ENCODE peak calls at places on chromosomes 6 and 20, in five cellular contexts. One of them, this sample, is unnamed.

GRCh38 chr20:41133709-41134361 is 3.5 kb upstream of the PLCG1 start:
- DNase-seq in CD4-positive, alpha-beta T cell: no peak
- DNase-seq in A549: no peak
- DNase-seq in nephron progenitor cell: no peak
- DNase-seq in GM12878: peak; percentile 94
- DNase-seq in this sample: no peak

GRCh38 chr20:36881888-36882287 is 6.0 kb downstream of the TLDC2 start:
- DNase-seq in CD4-positive, alpha-beta T cell: no peak
- DNase-seq in A549: no peak
- DNase-seq in nephron progenitor cell: no peak
- DNase-seq in GM12878: no peak
- DNase-seq in this sample: peak; percentile 7

GRCh38 chr6:151068761-151069312 is 170.9 kb upstream of the AKAP12 start:
- DNase-seq in CD4-positive, alpha-beta T cell: no peak
- DNase-seq in A549: no peak
- DNase-seq in nephron progenitor cell: no peak
- DNase-seq in GM12878: no peak
- DNase-seq in this sample: no peak

GRCh38 chr20:40506567-40506966 is 182.5 kb downstream of the MAFB start:
- DNase-seq in CD4-positive, alpha-beta T cell: no peak
- DNase-seq in A549: peak; percentile 60
- DNase-seq in nephron progenitor cell: no peak
- DNase-seq in GM12878: no peak
- DNase-seq in this sample: peak; percentile 88

GRCh38 chr6:100913400-100914276 is 32.5 kb upstream of the ASCC3 start:
- DNase-seq in CD4-positive, alpha-beta T cell: no peak
- DNase-seq in A549: no peak
- DNase-seq in nephron progenitor cell: peak; percentile 13
- DNase-seq in GM12878: no peak
- DNase-seq in this sample: no peak

GRCh38 chr20:58893355-58894151 is 41.0 kb downstream of the GNAS start:
- DNase-seq in CD4-positive, alpha-beta T cell: no peak
- DNase-seq in A549: no peak
- DNase-seq in nephron progenitor cell: no peak
- DNase-seq in GM12878: no peak
- DNase-seq in this sample: no peak

GRCh38 chr20:2986466-2986865 is 57.0 kb upstream of the GNRH2 start:
- DNase-seq in CD4-positive, alpha-beta T cell: no peak
- DNase-seq in A549: no peak
- DNase-seq in nephron progenitor cell: no peak
- DNase-seq in GM12878: no peak
- DNase-seq in this sample: no peak

GRCh38 chr6:103273048-103273447 is 1586.7 kb downstream of the HACE1 start:
- DNase-seq in CD4-positive, alpha-beta T cell: no peak
- DNase-seq in A549: peak; percentile 22
- DNase-seq in nephron progenitor cell: no peak
- DNase-seq in GM12878: no peak
- DNase-seq in this sample: no peak

GRCh38 chr6:31729979-31730630 is 1.0 kb upstream of the DDAH2 start:
- DNase-seq in CD4-positive, alpha-beta T cell: peak; percentile 51
- DNase-seq in A549: peak; percentile 81
- DNase-seq in nephron progenitor cell: peak; percentile 96
- DNase-seq in GM12878: no peak
- DNase-seq in this sample: peak; percentile 88

GRCh38 chr6:22808466-22808865 is 239.1 kb downstream of the HDGFL1 start:
- DNase-seq in CD4-positive, alpha-beta T cell: no peak
- DNase-seq in A549: no peak
- DNase-seq in nephron progenitor cell: no peak
- DNase-seq in GM12878: no peak
- DNase-seq in this sample: no peak

GRCh38 chr20:4546786-4547185 is 174.9 kb upstream of the PRND start:
- DNase-seq in CD4-positive, alpha-beta T cell: no peak
- DNase-seq in A549: peak; percentile 85
- DNase-seq in nephron progenitor cell: no peak
- DNase-seq in GM12878: no peak
- DNase-seq in this sample: no peak

GRCh38 chr6:141906569-141907080 is 226.1 kb upstream of the GJE1 start:
- DNase-seq in CD4-positive, alpha-beta T cell: no peak
- DNase-seq in A549: no peak
- DNase-seq in nephron progenitor cell: no peak
- DNase-seq in GM12878: no peak
- DNase-seq in this sample: no peak

GRCh38 chr20:10708342-10709185 is 34.8 kb upstream of the JAG1 start:
- DNase-seq in CD4-positive, alpha-beta T cell: no peak
- DNase-seq in A549: peak; percentile 86
- DNase-seq in nephron progenitor cell: no peak
- DNase-seq in GM12878: no peak
- DNase-seq in this sample: no peak

GRCh38 chr6:31060162-31060561 is 49.9 kb downstream of the MUC22 start:
- DNase-seq in CD4-positive, alpha-beta T cell: no peak
- DNase-seq in A549: no peak
- DNase-seq in nephron progenitor cell: no peak
- DNase-seq in GM12878: no peak
- DNase-seq in this sample: no peak

GRCh38 chr6:4464638-4465037 is 311.6 kb upstream of the CDYL start:
- DNase-seq in CD4-positive, alpha-beta T cell: no peak
- DNase-seq in A549: no peak
- DNase-seq in nephron progenitor cell: no peak
- DNase-seq in GM12878: no peak
- DNase-seq in this sample: no peak

GRCh38 chr6:87152528-87152950 is 2.8 kb upstream of the ZNF292 start:
- DNase-seq in CD4-positive, alpha-beta T cell: no peak
- DNase-seq in A549: no peak
- DNase-seq in nephron progenitor cell: no peak
- DNase-seq in GM12878: no peak
- DNase-seq in this sample: no peak

GRCh38 chr6:319177-320131 is 27.2 kb downstream of the DUSP22 start:
- DNase-seq in CD4-positive, alpha-beta T cell: no peak
- DNase-seq in A549: no peak
- DNase-seq in nephron progenitor cell: no peak
- DNase-seq in GM12878: peak; percentile 95
- DNase-seq in this sample: no peak

GRCh38 chr6:51514396-51515051 is 572.9 kb downstream of the PKHD1 start:
- DNase-seq in CD4-positive, alpha-beta T cell: no peak
- DNase-seq in A549: no peak
- DNase-seq in nephron progenitor cell: no peak
- DNase-seq in GM12878: no peak
- DNase-seq in this sample: no peak

GRCh38 chr20:7843613-7844012 is 96.6 kb downstream of the HAO1 start:
- DNase-seq in CD4-positive, alpha-beta T cell: no peak
- DNase-seq in A549: no peak
- DNase-seq in nephron progenitor cell: no peak
- DNase-seq in GM12878: no peak
- DNase-seq in this sample: peak; percentile 48

GRCh38 chr6:52759085-52759484 is 4.2 kb downstream of the GSTA2 start:
- DNase-seq in CD4-positive, alpha-beta T cell: no peak
- DNase-seq in A549: no peak
- DNase-seq in nephron progenitor cell: no peak
- DNase-seq in GM12878: no peak
- DNase-seq in this sample: no peak

GRCh38 chr20:45867811-45868176 is 10.4 kb downstream of the ZSWIM3 start:
- DNase-seq in CD4-positive, alpha-beta T cell: no peak
- DNase-seq in A549: no peak
- DNase-seq in nephron progenitor cell: no peak
- DNase-seq in GM12878: no peak
- DNase-seq in this sample: no peak

GRCh38 chr6:87115402-87116135 is 20.7 kb upstream of the CGA start:
- DNase-seq in CD4-positive, alpha-beta T cell: no peak
- DNase-seq in A549: no peak
- DNase-seq in nephron progenitor cell: no peak
- DNase-seq in GM12878: no peak
- DNase-seq in this sample: no peak

GRCh38 chr20:45779011-45779915 is 12.4 kb downstream of the WFDC3 start:
- DNase-seq in CD4-positive, alpha-beta T cell: no peak
- DNase-seq in A549: peak; percentile 94
- DNase-seq in nephron progenitor cell: no peak
- DNase-seq in GM12878: no peak
- DNase-seq in this sample: peak; percentile 54

GRCh38 chr6:161011509-161012480 is 20.2 kb downstream of the MAP3K4 start:
- DNase-seq in CD4-positive, alpha-beta T cell: no peak
- DNase-seq in A549: no peak
- DNase-seq in nephron progenitor cell: no peak
- DNase-seq in GM12878: no peak
- DNase-seq in this sample: no peak

GRCh38 chr6:32369678-32370077 is 2.0 kb downstream of the TSBP1 start:
- DNase-seq in CD4-positive, alpha-beta T cell: no peak
- DNase-seq in A549: peak; percentile 36
- DNase-seq in nephron progenitor cell: no peak
- DNase-seq in GM12878: no peak
- DNase-seq in this sample: no peak

GRCh38 chr6:5930143-5930770 is 76.5 kb downstream of the NRN1 start:
- DNase-seq in CD4-positive, alpha-beta T cell: no peak
- DNase-seq in A549: no peak
- DNase-seq in nephron progenitor cell: no peak
- DNase-seq in GM12878: no peak
- DNase-seq in this sample: no peak
- TF ChIP-seq CTCF in CD4-positive, alpha-beta T cell: no peak
- TF ChIP-seq CTCF in A549: no peak
- TF ChIP-seq CTCF in nephron progenitor cell: no peak
- TF ChIP-seq CTCF in GM12878: no peak
- TF ChIP-seq CTCF in this sample: no peak

DNA sequence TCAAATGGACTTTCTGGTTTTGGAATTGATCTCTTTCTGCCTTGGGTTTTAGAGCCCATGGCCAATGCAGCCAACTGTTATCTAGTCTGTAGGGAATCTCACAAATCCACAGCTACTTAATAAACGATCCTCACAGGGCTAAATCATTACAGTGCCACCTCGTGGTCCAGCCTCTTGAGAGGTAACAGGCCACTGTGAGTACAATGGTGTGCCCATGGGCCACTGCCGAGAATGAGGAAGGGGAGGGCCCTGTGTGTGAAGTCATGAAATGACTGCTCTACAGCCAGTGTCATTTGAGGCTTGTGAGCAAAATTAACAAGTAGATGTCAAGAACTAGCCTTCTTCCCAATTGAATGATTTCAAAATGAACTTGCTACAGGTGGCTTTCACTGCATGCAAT is 54.3 kb upstream of the GMPR start:
- DNase-seq in CD4-positive, alpha-beta T cell: no peak
- DNase-seq in A549: peak; percentile 47
- DNase-seq in nephron progenitor cell: no peak
- DNase-seq in GM12878: peak; percentile 45
- DNase-seq in this sample: no peak
- TF ChIP-seq CTCF in CD4-positive, alpha-beta T cell: no peak
- TF ChIP-seq CTCF in A549: no peak
- TF ChIP-seq CTCF in nephron progenitor cell: no peak
- TF ChIP-seq CTCF in GM12878: peak; percentile 45
- TF ChIP-seq CTCF in this sample: no peak

DNA sequence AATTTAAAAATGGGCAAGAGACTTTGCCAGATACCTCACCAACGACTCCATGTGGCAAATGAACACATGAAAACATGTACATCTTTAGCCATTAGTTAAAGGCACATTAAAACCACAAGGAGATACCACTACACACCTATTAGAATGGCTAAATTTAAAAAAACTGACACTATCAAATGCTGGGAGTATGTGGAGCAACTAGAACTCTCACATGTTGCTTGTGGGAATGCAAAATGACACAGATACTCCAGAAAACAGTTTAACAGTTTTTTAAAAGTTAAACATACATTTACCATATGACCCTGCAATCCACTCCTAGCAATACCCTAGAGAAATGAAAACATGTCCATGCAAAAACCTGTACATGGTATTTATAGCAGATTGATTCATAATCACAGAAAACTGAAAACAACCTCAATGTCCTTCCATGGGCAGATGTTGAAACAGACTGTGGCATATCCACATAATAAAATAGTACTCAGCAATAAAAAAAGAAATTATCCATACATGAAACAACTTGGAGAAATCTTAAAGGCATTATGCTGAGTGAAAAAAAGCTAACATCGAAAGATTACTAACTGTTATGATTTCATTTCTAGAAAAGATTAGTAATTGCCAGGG is 1.9 kb downstream of the RAB23 start:
- DNase-seq in CD4-positive, alpha-beta T cell: no peak
- DNase-seq in A549: no peak
- DNase-seq in nephron progenitor cell: no peak
- DNase-seq in GM12878: no peak
- DNase-seq in this sample: no peak
- TF ChIP-seq CTCF in CD4-positive, alpha-beta T cell: no peak
- TF ChIP-seq CTCF in A549: no peak
- TF ChIP-seq CTCF in nephron progenitor cell: no peak
- TF ChIP-seq CTCF in GM12878: no peak
- TF ChIP-seq CTCF in this sample: no peak

GRCh38 chr20:25248501-25249172 is 752 bp downstream of the PYGB start:
- DNase-seq in CD4-positive, alpha-beta T cell: no peak
- DNase-seq in A549: no peak
- DNase-seq in nephron progenitor cell: peak; percentile 58
- DNase-seq in GM12878: no peak
- DNase-seq in this sample: no peak

GRCh38 chr20:25245461-25245860 is 2.4 kb upstream of the PYGB start:
- DNase-seq in CD4-positive, alpha-beta T cell: no peak
- DNase-seq in A549: no peak
- DNase-seq in nephron progenitor cell: no peak
- DNase-seq in GM12878: no peak
- DNase-seq in this sample: no peak

GRCh38 chr20:25246182-25246943 is 1.5 kb upstream of the PYGB start:
- DNase-seq in CD4-positive, alpha-beta T cell: no peak
- DNase-seq in A549: no peak
- DNase-seq in nephron progenitor cell: no peak
- DNase-seq in GM12878: no peak
- DNase-seq in this sample: no peak

GRCh38 chr20:25247666-25248500 is at the start of gene PYGB:
- DNase-seq in CD4-positive, alpha-beta T cell: peak; percentile 65
- DNase-seq in A549: peak; percentile 89
- DNase-seq in nephron progenitor cell: peak; percentile 81
- DNase-seq in GM12878: peak; percentile 41
- DNase-seq in this sample: no peak

GRCh38 chr20:25247100-25247665 is 702 bp upstream of the PYGB start:
- DNase-seq in CD4-positive, alpha-beta T cell: peak; percentile 11
- DNase-seq in A549: peak; percentile 84
- DNase-seq in nephron progenitor cell: peak; percentile 52
- DNase-seq in GM12878: no peak
- DNase-seq in this sample: no peak
- TF ChIP-seq CTCF in CD4-positive, alpha-beta T cell: no peak
- TF ChIP-seq CTCF in A549: peak; percentile 73
- TF ChIP-seq CTCF in nephron progenitor cell: no peak
- TF ChIP-seq CTCF in GM12878: no peak
- TF ChIP-seq CTCF in this sample: no peak